ENCODE peak calls at places on chromosomes 2 and 18, in seven cellular contexts. V is memory B cell, T is lung, A is cardiac muscle cell, Q is Right ventricle myocardium superior, G is GM20000, U is LoVo. L is an unnamed sample.

GRCh38 chr2:218819103-218819502 is 12.5 kb downstream of the PRKAG3 start:
- DNase-seq in V (no peak), T (no peak), A (no peak), Q (no peak), G (no peak), U (no peak), L (no peak)

GRCh38 chr18:75783816-75784215 is 356.3 kb upstream of the SMIM21 start:
- DNase-seq in V (no peak), T (no peak), A (no peak), Q (no peak), G (no peak), U (no peak), L (no peak)

GRCh38 chr2:79910643-79911042 is 393.9 kb downstream of the LRRTM1 start:
- DNase-seq in V (no peak), T (no peak), A (no peak), Q (no peak), G (no peak), U (no peak), L (no peak)

GRCh38 chr2:95024306-95024880 is 1.1 kb upstream of the MAL start:
- DNase-seq in V (no peak), T (no peak), A (no peak), Q (no peak), G (no peak), U (no peak), L (no peak)

GRCh38 chr18:79422022-79422782 is 26.5 kb downstream of the NFATC1 start:
- DNase-seq in V (no peak), T (no peak), A (peak), Q (no peak), G (peak), U (no peak), L (no peak)

GRCh38 chr18:31294199-31294747 is 23.7 kb upstream of the DSG1 start:
- DNase-seq in V (no peak), T (no peak), A (no peak), Q (no peak), G (no peak), U (no peak), L (no peak)

GRCh38 chr2:223058952-223059716 is 7.1 kb downstream of the KCNE4 start:
- DNase-seq in V (no peak), T (no peak), A (no peak), Q (no peak), G (no peak), U (peak), L (no peak)

GRCh38 chr2:163066085-163066484 is 227.5 kb upstream of the KCNH7 start:
- DNase-seq in V (no peak), T (no peak), A (no peak), Q (no peak), G (no peak), U (no peak), L (no peak)

GRCh38 chr2:219658861-219659260 is 31.4 kb downstream of the SLC4A3 start:
- DNase-seq in V (no peak), T (no peak), A (no peak), Q (no peak), G (no peak), U (no peak), L (no peak)

GRCh38 chr2:177265834-177266817 is 1.6 kb upstream of the NFE2L2 start:
- DNase-seq in V (peak), T (no peak), A (peak), Q (no peak), G (peak), U (peak), L (no peak)

GRCh38 chr2:158740127-158740526 is 55.0 kb upstream of the DAPL1 start:
- DNase-seq in V (no peak), T (no peak), A (peak), Q (no peak), G (no peak), U (no peak), L (no peak)

GRCh38 chr2:171260471-171261424 is 100.1 kb upstream of the TLK1 start:
- DNase-seq in V (no peak), T (no peak), A (no peak), Q (no peak), G (peak), U (no peak), L (no peak)

GRCh38 chr2:239230318-239231052 is 170.3 kb downstream of the HDAC4 start:
- DNase-seq in V (no peak), T (no peak), A (no peak), Q (peak), G (no peak), U (no peak), L (no peak)

GRCh38 chr2:172912245-172912644 is 163.4 kb upstream of the MAP3K20 start:
- DNase-seq in V (no peak), T (no peak), A (no peak), Q (no peak), G (no peak), U (no peak), L (no peak)

GRCh38 chr2:104568247-104568646 is 285.7 kb upstream of the POU3F3 start:
- DNase-seq in V (no peak), T (no peak), A (no peak), Q (no peak), G (no peak), U (no peak), L (no peak)

GRCh38 chr2:241240320-241241004 is 52.0 kb downstream of the ANO7 start:
- DNase-seq in V (no peak), T (no peak), A (no peak), Q (no peak), G (no peak), U (no peak), L (no peak)

GRCh38 chr18:70363861-70364260 is 75.0 kb downstream of the SOCS6 start:
- DNase-seq in V (no peak), T (no peak), A (peak), Q (no peak), G (no peak), U (peak), L (no peak)

GRCh38 chr18:45456076-45457066 is 158.9 kb upstream of the SLC14A2 start:
- DNase-seq in V (peak), T (no peak), A (no peak), Q (no peak), G (no peak), U (no peak), L (peak)

GRCh38 chr2:129903586-129904425 is 75.7 kb upstream of the RAB6C start:
- DNase-seq in V (no peak), T (no peak), A (no peak), Q (no peak), G (no peak), U (no peak), L (no peak)

GRCh38 chr18:27921392-27921791 is 255.5 kb downstream of the CDH2 start:
- DNase-seq in V (no peak), T (no peak), A (no peak), Q (no peak), G (no peak), U (no peak), L (no peak)

GRCh38 chr2:157786663-157787363 is 89.3 kb downstream of the ACVR1 start:
- DNase-seq in V (no peak), T (no peak), A (no peak), Q (no peak), G (no peak), U (no peak), L (no peak)

GRCh38 chr2:239531456-239532304 is 130.9 kb upstream of the HDAC4 start:
- DNase-seq in V (no peak), T (no peak), A (no peak), Q (no peak), G (no peak), U (no peak), L (no peak)

GRCh38 chr2:175883586-175884194 is 118.4 kb downstream of the LNPK start:
- DNase-seq in V (no peak), T (no peak), A (no peak), Q (no peak), G (no peak), U (no peak), L (no peak)

GRCh38 chr2:102549027-102549426 is 70.3 kb upstream of the SLC9A2 start:
- DNase-seq in V (no peak), T (no peak), A (no peak), Q (no peak), G (no peak), U (no peak), L (no peak)